ENCODE peak calls at places on chromosomes 11 and 22, in ten cellular contexts. D, T, B, O, H, S, I, M, L and C are unnamed samples.

GRCh38 chr22:42388130-42388797 is 43.9 kb downstream of the NFAM1 start:
- DNase-seq in I (no peak), S (no peak), H (peak; percentile 32), B (no peak), O (no peak), M (no peak), L (no peak), T (no peak), D (no peak), C (no peak)

GRCh38 chr22:35470903-35471321 is 69.7 kb upstream of the RASD2 start:
- DNase-seq in D (peak; percentile 31), B (no peak), O (no peak), I (no peak), S (no peak), H (no peak), L (no peak), M (no peak), T (no peak), C (no peak)

GRCh38 chr22:36379593-36380361 is 8.0 kb downstream of the MYH9 start:
- DNase-seq in L (no peak), O (no peak), I (peak; percentile 64), S (peak; percentile 38), B (no peak), T (no peak), D (peak; percentile 27), H (peak; percentile 75), M (no peak), C (peak; percentile 42)

GRCh38 chr11:102527701-102528100 is 2.8 kb downstream of the MMP7 start:
- DNase-seq in D (no peak), H (no peak), S (no peak), O (no peak), M (peak; percentile 40), L (no peak), B (no peak), I (no peak), T (no peak), C (no peak)

GRCh38 chr11:82775736-82776346 is 42.2 kb upstream of the FAM181B start:
- DNase-seq in H (peak; percentile 59), T (peak; percentile 10), L (peak; percentile 8), O (peak; percentile 71), S (no peak), I (peak; percentile 29), B (no peak), D (peak; percentile 57), M (peak; percentile 25), C (peak; percentile 76)

GRCh38 chr11:91243630-91244029 is 981.0 kb upstream of the FAT3 start:
- DNase-seq in L (no peak), M (no peak), O (peak; percentile 31), S (no peak), H (no peak), I (no peak), D (no peak), B (no peak), T (no peak), C (peak; percentile 70)

GRCh38 chr22:24453853-24454252 is 26.5 kb downstream of the ADORA2A start:
- DNase-seq in L (no peak), H (no peak), T (no peak), S (no peak), B (no peak), M (no peak), D (no peak), O (no peak), I (no peak), C (no peak)

GRCh38 chr22:19292262-19293230 is 1.0 kb upstream of the CLTCL1 start:
- DNase-seq in O (peak; percentile 47), S (no peak), H (no peak), D (peak; percentile 91), L (no peak), B (no peak), I (no peak), T (no peak), M (no peak), C (peak; percentile 60)

GRCh38 chr11:116605543-116605942 is 167.2 kb downstream of the BUD13 start:
- DNase-seq in B (no peak), D (peak; percentile 6), M (peak; percentile 1), S (no peak), T (no peak), I (peak; percentile 10), H (peak; percentile 56), O (no peak), L (no peak), C (peak; percentile 71)
- TF ChIP-seq CTCF in B (no peak), D (no peak), M (peak; percentile 36), S (no peak), T (no peak), I (peak; percentile 42), H (peak; percentile 35), O (peak; percentile 20), L (peak; percentile 34), C (peak; percentile 16)

DNA sequence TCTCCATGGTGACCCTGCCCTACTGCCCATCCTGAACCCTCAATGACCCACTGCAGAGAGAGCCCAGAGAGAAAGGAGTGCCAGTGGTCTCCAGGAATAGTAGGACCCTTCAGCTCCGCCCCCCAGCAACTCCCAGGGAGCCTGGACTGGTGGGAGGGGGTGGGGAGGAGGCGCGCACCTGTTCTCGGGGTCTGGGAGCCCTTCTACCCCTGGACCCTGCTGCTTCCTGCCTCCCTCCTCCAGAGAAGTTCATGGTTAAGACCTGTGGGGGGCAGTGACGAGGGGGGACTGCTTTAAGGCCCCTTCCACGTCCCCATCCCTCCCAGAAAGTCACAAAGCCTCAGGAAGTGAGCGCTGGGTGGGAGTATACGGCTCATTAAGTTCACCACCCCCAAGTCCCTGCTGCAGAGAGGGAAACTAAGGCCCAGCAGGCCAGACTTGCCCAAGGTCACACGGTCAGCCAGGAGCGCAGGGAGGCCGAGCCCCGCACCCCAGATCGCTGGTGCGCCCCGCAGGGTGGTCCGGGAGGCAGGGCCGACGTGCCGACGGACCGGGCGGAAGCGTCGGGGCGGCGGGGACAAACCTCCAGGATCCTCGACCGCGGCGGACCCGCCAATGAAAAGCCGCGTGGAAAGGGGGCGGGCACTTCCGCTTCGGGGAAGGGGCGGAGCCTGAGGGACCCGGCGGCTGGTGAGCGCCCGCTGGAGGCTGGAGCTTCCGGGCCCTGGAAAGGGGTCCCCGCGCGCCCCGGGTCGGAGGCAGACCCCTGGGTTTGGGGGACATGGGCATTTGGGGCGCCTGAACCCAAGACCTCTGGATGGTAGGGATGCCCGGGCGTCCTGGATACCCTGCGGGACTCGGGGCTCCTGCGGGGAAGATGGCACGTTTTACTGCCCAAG is at the start of the genes NUDT22 and TRPT1:
- DNase-seq in L (peak; percentile 27), H (peak; percentile 92), I (peak; percentile 77), S (peak; percentile 92), O (peak; percentile 93), D (peak; percentile 52), M (no peak), T (no peak), B (peak; percentile 93), C (peak; percentile 79)
- TF ChIP-seq CTCF in L (peak; percentile 21), H (peak; percentile 39), I (peak; percentile 29), S (peak; percentile 7), O (peak; percentile 18), D (peak; percentile 40), M (no peak), T (peak; percentile 32), B (no peak), C (peak; percentile 31)

DNA sequence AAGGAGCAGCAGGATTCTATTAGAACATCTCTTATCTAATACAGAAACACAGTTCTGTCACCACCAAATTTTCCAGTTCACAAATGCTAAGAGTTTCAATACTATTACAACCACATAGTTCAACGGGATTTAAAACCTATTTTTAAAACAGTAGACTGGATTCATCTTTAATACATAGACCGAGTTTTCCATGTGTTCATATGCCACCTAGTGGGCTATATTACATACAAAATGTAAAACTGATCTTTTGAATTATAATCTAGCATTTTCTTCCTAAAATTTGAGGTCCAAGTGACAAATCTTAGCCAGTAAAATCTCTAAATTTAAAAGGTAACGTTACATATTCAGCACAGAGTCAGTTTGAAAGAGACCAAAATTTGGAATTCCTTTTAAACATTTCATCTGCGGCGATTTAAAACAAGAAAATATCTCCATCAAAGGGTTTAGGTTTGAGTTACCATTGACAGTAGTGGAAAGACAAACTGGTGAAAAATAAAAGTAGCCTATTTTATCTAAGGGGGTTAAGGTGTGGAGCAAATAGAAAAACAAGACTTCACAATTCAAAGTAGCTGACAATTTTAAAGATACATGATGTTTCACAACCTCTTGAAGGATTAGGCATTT is 269.3 kb upstream of the MPPED2 start:
- DNase-seq in T (no peak), H (no peak), S (no peak), L (no peak), D (peak; percentile 2), I (peak; percentile 15), B (no peak), O (peak; percentile 0), M (no peak), C (peak; percentile 9)
- TF ChIP-seq CTCF in T (peak; percentile 3), H (no peak), S (no peak), L (peak; percentile 17), D (peak; percentile 3), I (no peak), B (peak; percentile 33), O (peak; percentile 22), M (no peak), C (peak; percentile 8)

DNA sequence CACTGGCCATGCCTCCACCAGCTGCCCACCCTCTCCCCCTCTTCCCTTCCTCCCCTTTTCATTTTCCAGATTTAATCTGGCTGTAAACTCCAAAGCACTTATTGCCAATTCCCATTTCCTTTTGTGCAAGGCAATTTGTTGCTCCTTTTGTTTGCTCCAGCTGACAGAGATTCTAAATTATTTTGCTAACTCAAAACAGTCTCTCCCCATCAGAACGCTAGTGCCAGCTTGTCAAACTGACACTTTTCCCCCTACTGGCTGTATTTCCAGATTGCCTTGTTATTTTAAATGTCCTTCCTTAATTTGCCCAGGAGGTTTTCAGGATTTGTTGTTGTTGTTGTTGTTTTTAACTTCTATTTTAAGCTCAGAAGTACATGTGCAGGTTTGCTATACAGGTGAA is 57.0 kb upstream of the PAK1 start:
- DNase-seq in L (no peak), T (no peak), H (no peak), B (no peak), I (no peak), D (no peak), S (no peak), O (no peak), M (no peak), C (no peak)
- TF ChIP-seq CTCF in L (no peak), T (no peak), H (no peak), B (no peak), I (no peak), D (no peak), S (no peak), O (no peak), M (no peak), C (no peak)

DNA sequence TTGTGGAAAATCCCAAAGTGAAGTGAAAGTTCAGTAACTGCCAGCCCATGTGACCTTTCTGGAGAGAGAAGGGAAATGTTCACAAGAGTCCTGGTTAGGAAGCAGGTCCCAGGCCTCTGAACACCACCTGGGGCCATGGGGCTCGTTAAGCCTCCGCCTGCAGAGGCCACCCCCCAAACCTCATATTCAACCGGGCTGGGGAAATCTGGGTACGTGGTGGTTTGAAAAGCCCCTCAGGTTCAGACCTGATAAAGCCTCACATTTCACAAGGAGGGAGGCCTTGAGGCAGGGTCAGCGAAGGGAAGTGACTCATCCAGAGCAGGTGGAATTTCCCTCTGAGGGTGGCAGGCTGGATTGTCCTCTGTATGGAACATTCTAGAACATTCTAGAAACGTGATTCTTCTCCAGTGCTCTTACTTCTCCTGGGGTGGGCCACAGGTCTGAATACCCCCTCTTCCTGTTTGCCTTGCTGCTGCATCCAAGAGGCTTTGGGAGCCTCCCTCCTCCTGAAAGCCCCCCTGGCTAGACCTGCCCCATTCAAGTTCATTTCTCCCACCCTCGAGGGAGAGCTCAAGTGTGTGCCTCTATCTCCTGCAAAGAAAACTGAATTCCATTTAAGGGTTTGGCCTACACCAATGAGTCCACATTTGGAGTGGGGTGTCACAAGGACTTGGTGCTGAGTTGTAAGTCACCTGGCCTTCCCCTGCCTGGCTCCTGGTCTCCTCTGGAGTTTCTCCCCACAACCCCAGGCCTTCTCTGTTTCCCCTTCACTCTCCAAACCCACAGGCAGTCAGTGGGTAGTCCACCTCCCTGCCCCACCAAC is 6.3 kb downstream of the FXYD2 start:
- DNase-seq in L (no peak), T (no peak), H (peak; percentile 86), O (no peak), B (no peak), I (peak; percentile 37), M (no peak), D (no peak), S (no peak), C (peak; percentile 67)
- TF ChIP-seq CTCF in L (no peak), T (no peak), H (no peak), O (no peak), B (no peak), I (no peak), M (no peak), D (no peak), S (peak; percentile 38), C (no peak)